ENCODE peak calls at places on chromosome 10, in ten cellular contexts. One of them, this sample, is unnamed.

GRCh38 chr10:30988831-30989458 is 42.7 kb downstream of the ZNF438 start:
- DNase-seq in NCI-H187: no peak
- DNase-seq in Daoy: no peak
- DNase-seq in activated CD4-positive, alpha-beta memory T cell treated with anti-CD3 and anti-CD28 coated beads, Interleukin-2, amount 10 ng/mL, durations not matched to agents 7 days and 5 days: no peak
- DNase-seq in nephron progenitor cell: no peak
- DNase-seq in HuH-7: no peak
- DNase-seq in H4: no peak
- DNase-seq in EH: no peak
- DNase-seq in activated CD8-positive, alpha-beta memory T cell treated with anti-CD3 and anti-CD28 coated beads, Interleukin-2, amount 50 U/mL, for 48 hours: no peak
- DNase-seq in cardiac fibroblast: peak
- DNase-seq in this sample: no peak

GRCh38 chr10:116418394-116418793 is 9.3 kb upstream of the PNLIPRP3 start:
- DNase-seq in NCI-H187: no peak
- DNase-seq in Daoy: peak
- DNase-seq in activated CD4-positive, alpha-beta memory T cell treated with anti-CD3 and anti-CD28 coated beads, Interleukin-2, amount 10 ng/mL, durations not matched to agents 7 days and 5 days: no peak
- DNase-seq in nephron progenitor cell: no peak
- DNase-seq in HuH-7: no peak
- DNase-seq in H4: no peak
- DNase-seq in EH: no peak
- DNase-seq in activated CD8-positive, alpha-beta memory T cell treated with anti-CD3 and anti-CD28 coated beads, Interleukin-2, amount 50 U/mL, for 48 hours: no peak
- DNase-seq in cardiac fibroblast: no peak
- DNase-seq in this sample: no peak

GRCh38 chr10:22308390-22308789 is 7.8 kb upstream of the COMMD3 start:
- DNase-seq in NCI-H187: no peak
- DNase-seq in Daoy: peak
- DNase-seq in activated CD4-positive, alpha-beta memory T cell treated with anti-CD3 and anti-CD28 coated beads, Interleukin-2, amount 10 ng/mL, durations not matched to agents 7 days and 5 days: peak
- DNase-seq in nephron progenitor cell: no peak
- DNase-seq in HuH-7: no peak
- DNase-seq in H4: no peak
- DNase-seq in EH: peak
- DNase-seq in activated CD8-positive, alpha-beta memory T cell treated with anti-CD3 and anti-CD28 coated beads, Interleukin-2, amount 50 U/mL, for 48 hours: no peak
- DNase-seq in cardiac fibroblast: peak
- DNase-seq in this sample: no peak

GRCh38 chr10:84681781-84682180 is 353.4 kb downstream of the CCSER2 start:
- DNase-seq in NCI-H187: no peak
- DNase-seq in Daoy: no peak
- DNase-seq in activated CD4-positive, alpha-beta memory T cell treated with anti-CD3 and anti-CD28 coated beads, Interleukin-2, amount 10 ng/mL, durations not matched to agents 7 days and 5 days: no peak
- DNase-seq in nephron progenitor cell: no peak
- DNase-seq in HuH-7: no peak
- DNase-seq in H4: no peak
- DNase-seq in EH: no peak
- DNase-seq in activated CD8-positive, alpha-beta memory T cell treated with anti-CD3 and anti-CD28 coated beads, Interleukin-2, amount 50 U/mL, for 48 hours: no peak
- DNase-seq in cardiac fibroblast: no peak
- DNase-seq in this sample: no peak

GRCh38 chr10:48214701-48215100 is 59.8 kb downstream of the FRMPD2 start:
- DNase-seq in NCI-H187: no peak
- DNase-seq in Daoy: no peak
- DNase-seq in activated CD4-positive, alpha-beta memory T cell treated with anti-CD3 and anti-CD28 coated beads, Interleukin-2, amount 10 ng/mL, durations not matched to agents 7 days and 5 days: no peak
- DNase-seq in nephron progenitor cell: no peak
- DNase-seq in HuH-7: no peak
- DNase-seq in H4: no peak
- DNase-seq in EH: no peak
- DNase-seq in activated CD8-positive, alpha-beta memory T cell treated with anti-CD3 and anti-CD28 coated beads, Interleukin-2, amount 50 U/mL, for 48 hours: no peak
- DNase-seq in cardiac fibroblast: no peak
- DNase-seq in this sample: no peak

GRCh38 chr10:60963441-60964256 is 19.7 kb upstream of the RHOBTB1 start:
- DNase-seq in NCI-H187: no peak
- DNase-seq in Daoy: peak
- DNase-seq in activated CD4-positive, alpha-beta memory T cell treated with anti-CD3 and anti-CD28 coated beads, Interleukin-2, amount 10 ng/mL, durations not matched to agents 7 days and 5 days: no peak
- DNase-seq in nephron progenitor cell: no peak
- DNase-seq in HuH-7: no peak
- DNase-seq in H4: peak
- DNase-seq in EH: peak
- DNase-seq in activated CD8-positive, alpha-beta memory T cell treated with anti-CD3 and anti-CD28 coated beads, Interleukin-2, amount 50 U/mL, for 48 hours: no peak
- DNase-seq in cardiac fibroblast: peak
- DNase-seq in this sample: no peak

GRCh38 chr10:100997364-100998182 is 2.0 kb upstream of the LZTS2 start:
- DNase-seq in NCI-H187: no peak
- DNase-seq in Daoy: peak
- DNase-seq in activated CD4-positive, alpha-beta memory T cell treated with anti-CD3 and anti-CD28 coated beads, Interleukin-2, amount 10 ng/mL, durations not matched to agents 7 days and 5 days: peak
- DNase-seq in nephron progenitor cell: peak
- DNase-seq in HuH-7: peak
- DNase-seq in H4: peak
- DNase-seq in EH: peak
- DNase-seq in activated CD8-positive, alpha-beta memory T cell treated with anti-CD3 and anti-CD28 coated beads, Interleukin-2, amount 50 U/mL, for 48 hours: peak
- DNase-seq in cardiac fibroblast: peak
- DNase-seq in this sample: peak

GRCh38 chr10:88297103-88297502 is 286.0 kb downstream of the RNLS start:
- DNase-seq in NCI-H187: no peak
- DNase-seq in Daoy: no peak
- DNase-seq in activated CD4-positive, alpha-beta memory T cell treated with anti-CD3 and anti-CD28 coated beads, Interleukin-2, amount 10 ng/mL, durations not matched to agents 7 days and 5 days: no peak
- DNase-seq in nephron progenitor cell: no peak
- DNase-seq in HuH-7: no peak
- DNase-seq in H4: no peak
- DNase-seq in EH: peak
- DNase-seq in activated CD8-positive, alpha-beta memory T cell treated with anti-CD3 and anti-CD28 coated beads, Interleukin-2, amount 50 U/mL, for 48 hours: no peak
- DNase-seq in cardiac fibroblast: peak
- DNase-seq in this sample: no peak

GRCh38 chr10:62278461-62278910 is 9.8 kb upstream of the RTKN2 start:
- DNase-seq in NCI-H187: no peak
- DNase-seq in Daoy: no peak
- DNase-seq in activated CD4-positive, alpha-beta memory T cell treated with anti-CD3 and anti-CD28 coated beads, Interleukin-2, amount 10 ng/mL, durations not matched to agents 7 days and 5 days: no peak
- DNase-seq in nephron progenitor cell: no peak
- DNase-seq in HuH-7: no peak
- DNase-seq in H4: no peak
- DNase-seq in EH: peak
- DNase-seq in activated CD8-positive, alpha-beta memory T cell treated with anti-CD3 and anti-CD28 coated beads, Interleukin-2, amount 50 U/mL, for 48 hours: no peak
- DNase-seq in cardiac fibroblast: peak
- DNase-seq in this sample: no peak